ENCODE peak calls at places on chromosome 12, in nine cellular contexts. One of them, this sample, is unnamed.

GRCh38 chr12:48796976-48797375 is 8.1 kb upstream of the ADCY6 start:
- DNase-seq in naive thymus-derived CD4-positive, alpha-beta T cell: no peak
- DNase-seq in upper lobe of right lung: no peak
- DNase-seq in stimulated activated CD4-positive, alpha-beta T cell treated with anti-CD3 and anti-CD28 coated beads, Interleukin-15, amount 100 ng/mL, for 48 hours: no peak
- DNase-seq in T follicular helper cell: no peak
- DNase-seq in GDM1: peak
- DNase-seq in hypothalamus: no peak
- DNase-seq in MCF 10A: no peak
- DNase-seq in EL: no peak
- DNase-seq in this sample: no peak

GRCh38 chr12:91250273-91250672 is 67.7 kb upstream of the DCN start:
- DNase-seq in naive thymus-derived CD4-positive, alpha-beta T cell: no peak
- DNase-seq in upper lobe of right lung: no peak
- DNase-seq in stimulated activated CD4-positive, alpha-beta T cell treated with anti-CD3 and anti-CD28 coated beads, Interleukin-15, amount 100 ng/mL, for 48 hours: no peak
- DNase-seq in T follicular helper cell: no peak
- DNase-seq in GDM1: no peak
- DNase-seq in hypothalamus: no peak
- DNase-seq in MCF 10A: no peak
- DNase-seq in EL: no peak
- DNase-seq in this sample: no peak

GRCh38 chr12:6461401-6462233 is 8.9 kb downstream of the VAMP1 start:
- DNase-seq in naive thymus-derived CD4-positive, alpha-beta T cell: peak
- DNase-seq in upper lobe of right lung: peak
- DNase-seq in stimulated activated CD4-positive, alpha-beta T cell treated with anti-CD3 and anti-CD28 coated beads, Interleukin-15, amount 100 ng/mL, for 48 hours: peak
- DNase-seq in T follicular helper cell: peak
- DNase-seq in GDM1: peak
- DNase-seq in hypothalamus: peak
- DNase-seq in MCF 10A: no peak
- DNase-seq in EL: peak
- DNase-seq in this sample: no peak

GRCh38 chr12:2046959-2047358 is 5.8 kb upstream of the CACNA1C start:
- DNase-seq in naive thymus-derived CD4-positive, alpha-beta T cell: no peak
- DNase-seq in upper lobe of right lung: no peak
- DNase-seq in stimulated activated CD4-positive, alpha-beta T cell treated with anti-CD3 and anti-CD28 coated beads, Interleukin-15, amount 100 ng/mL, for 48 hours: no peak
- DNase-seq in T follicular helper cell: no peak
- DNase-seq in GDM1: no peak
- DNase-seq in hypothalamus: no peak
- DNase-seq in MCF 10A: no peak
- DNase-seq in EL: no peak
- DNase-seq in this sample: no peak

GRCh38 chr12:11584213-11584855 is 65.1 kb upstream of the ETV6 start:
- DNase-seq in naive thymus-derived CD4-positive, alpha-beta T cell: no peak
- DNase-seq in upper lobe of right lung: no peak
- DNase-seq in stimulated activated CD4-positive, alpha-beta T cell treated with anti-CD3 and anti-CD28 coated beads, Interleukin-15, amount 100 ng/mL, for 48 hours: no peak
- DNase-seq in T follicular helper cell: no peak
- DNase-seq in GDM1: no peak
- DNase-seq in hypothalamus: no peak
- DNase-seq in MCF 10A: peak
- DNase-seq in EL: no peak
- DNase-seq in this sample: no peak

GRCh38 chr12:98198261-98198982 is 317.0 kb upstream of the TMPO start:
- DNase-seq in naive thymus-derived CD4-positive, alpha-beta T cell: no peak
- DNase-seq in upper lobe of right lung: no peak
- DNase-seq in stimulated activated CD4-positive, alpha-beta T cell treated with anti-CD3 and anti-CD28 coated beads, Interleukin-15, amount 100 ng/mL, for 48 hours: no peak
- DNase-seq in T follicular helper cell: no peak
- DNase-seq in GDM1: no peak
- DNase-seq in hypothalamus: no peak
- DNase-seq in MCF 10A: peak
- DNase-seq in EL: no peak
- DNase-seq in this sample: no peak

GRCh38 chr12:99157946-99158345 is 489.6 kb upstream of the GARIN6 start:
- DNase-seq in naive thymus-derived CD4-positive, alpha-beta T cell: no peak
- DNase-seq in upper lobe of right lung: no peak
- DNase-seq in stimulated activated CD4-positive, alpha-beta T cell treated with anti-CD3 and anti-CD28 coated beads, Interleukin-15, amount 100 ng/mL, for 48 hours: no peak
- DNase-seq in T follicular helper cell: no peak
- DNase-seq in GDM1: no peak
- DNase-seq in hypothalamus: no peak
- DNase-seq in MCF 10A: peak
- DNase-seq in EL: peak
- DNase-seq in this sample: no peak

GRCh38 chr12:12004524-12004923 is 66.2 kb upstream of the BCL2L14 start:
- DNase-seq in naive thymus-derived CD4-positive, alpha-beta T cell: no peak
- DNase-seq in upper lobe of right lung: no peak
- DNase-seq in stimulated activated CD4-positive, alpha-beta T cell treated with anti-CD3 and anti-CD28 coated beads, Interleukin-15, amount 100 ng/mL, for 48 hours: no peak
- DNase-seq in T follicular helper cell: no peak
- DNase-seq in GDM1: no peak
- DNase-seq in hypothalamus: no peak
- DNase-seq in MCF 10A: no peak
- DNase-seq in EL: no peak
- DNase-seq in this sample: no peak

GRCh38 chr12:2493086-2493485 is 301.7 kb upstream of the FKBP4 start:
- DNase-seq in naive thymus-derived CD4-positive, alpha-beta T cell: no peak
- DNase-seq in upper lobe of right lung: no peak
- DNase-seq in stimulated activated CD4-positive, alpha-beta T cell treated with anti-CD3 and anti-CD28 coated beads, Interleukin-15, amount 100 ng/mL, for 48 hours: no peak
- DNase-seq in T follicular helper cell: no peak
- DNase-seq in GDM1: no peak
- DNase-seq in hypothalamus: no peak
- DNase-seq in MCF 10A: no peak
- DNase-seq in EL: no peak
- DNase-seq in this sample: no peak

GRCh38 chr12:34244608-34245007 is 222.3 kb downstream of the ALG10 start:
- DNase-seq in naive thymus-derived CD4-positive, alpha-beta T cell: no peak
- DNase-seq in upper lobe of right lung: no peak
- DNase-seq in stimulated activated CD4-positive, alpha-beta T cell treated with anti-CD3 and anti-CD28 coated beads, Interleukin-15, amount 100 ng/mL, for 48 hours: no peak
- DNase-seq in T follicular helper cell: no peak
- DNase-seq in GDM1: no peak
- DNase-seq in hypothalamus: no peak
- DNase-seq in MCF 10A: no peak
- DNase-seq in EL: no peak
- DNase-seq in this sample: peak

GRCh38 chr12:22318122-22318737 is 16.3 kb downstream of the ST8SIA1 start:
- DNase-seq in naive thymus-derived CD4-positive, alpha-beta T cell: no peak
- DNase-seq in upper lobe of right lung: no peak
- DNase-seq in stimulated activated CD4-positive, alpha-beta T cell treated with anti-CD3 and anti-CD28 coated beads, Interleukin-15, amount 100 ng/mL, for 48 hours: no peak
- DNase-seq in T follicular helper cell: no peak
- DNase-seq in GDM1: no peak
- DNase-seq in hypothalamus: no peak
- DNase-seq in MCF 10A: peak
- DNase-seq in EL: peak
- DNase-seq in this sample: peak

GRCh38 chr12:107327783-107328182 is 234.4 kb upstream of the CRY1 start:
- DNase-seq in naive thymus-derived CD4-positive, alpha-beta T cell: no peak
- DNase-seq in upper lobe of right lung: no peak
- DNase-seq in stimulated activated CD4-positive, alpha-beta T cell treated with anti-CD3 and anti-CD28 coated beads, Interleukin-15, amount 100 ng/mL, for 48 hours: no peak
- DNase-seq in T follicular helper cell: no peak
- DNase-seq in GDM1: no peak
- DNase-seq in hypothalamus: no peak
- DNase-seq in MCF 10A: no peak
- DNase-seq in EL: no peak
- DNase-seq in this sample: no peak

GRCh38 chr12:47825239-47825639 is 5.5 kb upstream of the HDAC7 start:
- DNase-seq in naive thymus-derived CD4-positive, alpha-beta T cell: no peak
- DNase-seq in upper lobe of right lung: peak
- DNase-seq in stimulated activated CD4-positive, alpha-beta T cell treated with anti-CD3 and anti-CD28 coated beads, Interleukin-15, amount 100 ng/mL, for 48 hours: no peak
- DNase-seq in T follicular helper cell: no peak
- DNase-seq in GDM1: no peak
- DNase-seq in hypothalamus: no peak
- DNase-seq in MCF 10A: peak
- DNase-seq in EL: no peak
- DNase-seq in this sample: no peak

GRCh38 chr12:108608616-108609015 is 10.7 kb upstream of the TMEM119 start:
- DNase-seq in naive thymus-derived CD4-positive, alpha-beta T cell: no peak
- DNase-seq in upper lobe of right lung: no peak
- DNase-seq in stimulated activated CD4-positive, alpha-beta T cell treated with anti-CD3 and anti-CD28 coated beads, Interleukin-15, amount 100 ng/mL, for 48 hours: no peak
- DNase-seq in T follicular helper cell: no peak
- DNase-seq in GDM1: no peak
- DNase-seq in hypothalamus: no peak
- DNase-seq in MCF 10A: no peak
- DNase-seq in EL: no peak
- DNase-seq in this sample: no peak

GRCh38 chr12:6182279-6182898 is 17.8 kb upstream of the CD9 start:
- DNase-seq in naive thymus-derived CD4-positive, alpha-beta T cell: no peak
- DNase-seq in upper lobe of right lung: peak
- DNase-seq in stimulated activated CD4-positive, alpha-beta T cell treated with anti-CD3 and anti-CD28 coated beads, Interleukin-15, amount 100 ng/mL, for 48 hours: no peak
- DNase-seq in T follicular helper cell: no peak
- DNase-seq in GDM1: peak
- DNase-seq in hypothalamus: no peak
- DNase-seq in MCF 10A: peak
- DNase-seq in EL: peak
- DNase-seq in this sample: peak

GRCh38 chr12:9221476-9221875 is 13.3 kb upstream of the PZP start:
- DNase-seq in naive thymus-derived CD4-positive, alpha-beta T cell: no peak
- DNase-seq in upper lobe of right lung: no peak
- DNase-seq in stimulated activated CD4-positive, alpha-beta T cell treated with anti-CD3 and anti-CD28 coated beads, Interleukin-15, amount 100 ng/mL, for 48 hours: no peak
- DNase-seq in T follicular helper cell: no peak
- DNase-seq in GDM1: no peak
- DNase-seq in hypothalamus: no peak
- DNase-seq in MCF 10A: peak
- DNase-seq in EL: no peak
- DNase-seq in this sample: no peak

GRCh38 chr12:47711448-47711847 is 5.6 kb upstream of the RPAP3 start:
- DNase-seq in naive thymus-derived CD4-positive, alpha-beta T cell: no peak
- DNase-seq in upper lobe of right lung: no peak
- DNase-seq in stimulated activated CD4-positive, alpha-beta T cell treated with anti-CD3 and anti-CD28 coated beads, Interleukin-15, amount 100 ng/mL, for 48 hours: no peak
- DNase-seq in T follicular helper cell: no peak
- DNase-seq in GDM1: no peak
- DNase-seq in hypothalamus: no peak
- DNase-seq in MCF 10A: no peak
- DNase-seq in EL: no peak
- DNase-seq in this sample: no peak

GRCh38 chr12:7091171-7091570 is 1.1 kb downstream of the C1R start:
- DNase-seq in naive thymus-derived CD4-positive, alpha-beta T cell: no peak
- DNase-seq in upper lobe of right lung: peak
- DNase-seq in stimulated activated CD4-positive, alpha-beta T cell treated with anti-CD3 and anti-CD28 coated beads, Interleukin-15, amount 100 ng/mL, for 48 hours: no peak
- DNase-seq in T follicular helper cell: no peak
- DNase-seq in GDM1: no peak
- DNase-seq in hypothalamus: no peak
- DNase-seq in MCF 10A: no peak
- DNase-seq in EL: no peak
- DNase-seq in this sample: no peak

GRCh38 chr12:9122166-9122609 is 6.5 kb upstream of the A2M start:
- DNase-seq in naive thymus-derived CD4-positive, alpha-beta T cell: no peak
- DNase-seq in upper lobe of right lung: no peak
- DNase-seq in stimulated activated CD4-positive, alpha-beta T cell treated with anti-CD3 and anti-CD28 coated beads, Interleukin-15, amount 100 ng/mL, for 48 hours: no peak
- DNase-seq in T follicular helper cell: no peak
- DNase-seq in GDM1: no peak
- DNase-seq in hypothalamus: no peak
- DNase-seq in MCF 10A: no peak
- DNase-seq in EL: no peak
- DNase-seq in this sample: no peak